ENCODE peak calls at places on chromosomes 2 and 18, in eight cellular contexts. U is T follicular helper cell; V is activated naive CD4-positive, alpha-beta T cell treated with anti-CD3 and anti-CD28 coated beads for 36 hours; F is SK-N-SH; Z is M059J; C is stimulated activated CD8-positive, alpha-beta memory T cell treated with anti-CD3 and anti-CD28 coated beads, Interleukin-4, amount 100 ng/mL, for 1 hour; X is activated CD8-positive, alpha-beta memory T cell treated with anti-CD3 and anti-CD28 coated beads, Interleukin-2, amount 50 U/mL, for 4 hours; I is HCT116. A is an unnamed sample.

GRCh38 chr2:226983891-226984290 is 148.0 kb downstream of the RHBDD1 start:
- DNase-seq in U (no peak), V (no peak), F (no peak), Z (no peak), C (no peak), X (no peak), I (no peak), A (peak)

GRCh38 chr2:185374878-185375277 is 363.7 kb upstream of the FSIP2 start:
- DNase-seq in U (no peak), V (no peak), F (no peak), Z (no peak), C (no peak), X (no peak), I (no peak), A (no peak)

GRCh38 chr2:20496942-20497341 is 50.1 kb downstream of the RHOB start:
- DNase-seq in U (no peak), V (no peak), F (no peak), Z (no peak), C (no peak), X (no peak), I (no peak), A (no peak)

GRCh38 chr18:74268933-74269620 is 22.7 kb downstream of the CYB5A start:
- DNase-seq in U (no peak), V (no peak), F (peak), Z (no peak), C (no peak), X (no peak), I (no peak), A (no peak)

GRCh38 chr18:11310476-11311086 is 161.2 kb upstream of the PIEZO2 start:
- DNase-seq in U (no peak), V (peak), F (peak), Z (peak), C (no peak), X (no peak), I (peak), A (peak)

GRCh38 chr2:187553908-187554703 is at the start of gene TFPI:
- DNase-seq in U (no peak), V (no peak), F (no peak), Z (peak), C (no peak), X (no peak), I (no peak), A (no peak)

GRCh38 chr18:62953663-62954062 is 238.3 kb downstream of the PHLPP1 start:
- DNase-seq in U (no peak), V (no peak), F (no peak), Z (no peak), C (no peak), X (no peak), I (no peak), A (no peak)

GRCh38 chr2:127187081-127187775 is 32.9 kb downstream of the CYP27C1 start:
- DNase-seq in U (no peak), V (no peak), F (no peak), Z (no peak), C (no peak), X (no peak), I (no peak), A (no peak)

GRCh38 chr18:58042826-58043362 is 1.1 kb upstream of the NEDD4L start:
- DNase-seq in U (no peak), V (no peak), F (no peak), Z (no peak), C (no peak), X (no peak), I (no peak), A (no peak)

GRCh38 chr18:384897-385296 is 115.6 kb downstream of the COLEC12 start:
- DNase-seq in U (no peak), V (no peak), F (no peak), Z (no peak), C (no peak), X (no peak), I (no peak), A (no peak)

GRCh38 chr2:233813236-233814062 is 35.3 kb downstream of the MROH2A start:
- DNase-seq in U (no peak), V (no peak), F (no peak), Z (no peak), C (no peak), X (no peak), I (no peak), A (no peak)

GRCh38 chr18:42310956-42311355 is 355.9 kb downstream of the PIK3C3 start:
- DNase-seq in U (no peak), V (no peak), F (no peak), Z (peak), C (no peak), X (no peak), I (no peak), A (peak)

GRCh38 chr2:72143441-72144356 is 4.0 kb downstream of the CYP26B1 start:
- DNase-seq in U (no peak), V (no peak), F (peak), Z (no peak), C (no peak), X (peak), I (no peak), A (peak)

GRCh38 chr18:13253786-13254755 is 35.5 kb downstream of the LDLRAD4 start:
- DNase-seq in U (no peak), V (no peak), F (peak), Z (no peak), C (no peak), X (no peak), I (no peak), A (no peak)

GRCh38 chr2:160465406-160465805 is 28.2 kb downstream of the RBMS1 start:
- DNase-seq in U (no peak), V (peak), F (no peak), Z (no peak), C (no peak), X (no peak), I (no peak), A (no peak)

GRCh38 chr2:26900831-26901321 is 52.9 kb downstream of the DPYSL5 start:
- DNase-seq in U (no peak), V (no peak), F (no peak), Z (no peak), C (no peak), X (no peak), I (no peak), A (peak)

GRCh38 chr18:76212958-76213357 is 282.1 kb downstream of the ZNF516 start:
- DNase-seq in U (no peak), V (peak), F (no peak), Z (no peak), C (no peak), X (no peak), I (no peak), A (peak)

GRCh38 chr18:56869189-56869777 is 218.1 kb downstream of the WDR7 start:
- DNase-seq in U (no peak), V (peak), F (peak), Z (peak), C (no peak), X (no peak), I (peak), A (peak)

GRCh38 chr2:219958941-219959340 is 331.5 kb downstream of the SLC4A3 start:
- DNase-seq in U (no peak), V (no peak), F (no peak), Z (no peak), C (no peak), X (no peak), I (no peak), A (no peak)